ENCODE peak calls at places on chromosomes 12 and 14, in four cellular contexts. A is LNCaP clone FGC; R is activated CD8-positive, alpha-beta memory T cell treated with anti-CD3 and anti-CD28 coated beads for 48 hours; N is HTR-8/SVneo. Z is an unnamed sample.

GRCh38 chr14:64119535-64119934 is 174.6 kb downstream of the ESR2 start:
- DNase-seq in N (no peak), A (no peak), R (no peak), Z (no peak)

GRCh38 chr12:102602549-102602948 is 122.2 kb upstream of the IGF1 start:
- DNase-seq in A (no peak), N (no peak), R (no peak), Z (no peak)

GRCh38 chr14:64825498-64825897 is 54.2 kb downstream of the SPTB start:
- DNase-seq in N (no peak), A (no peak), R (no peak), Z (no peak)

GRCh38 chr12:19166387-19166786 is 36.9 kb downstream of the PLEKHA5 start:
- DNase-seq in N (no peak), A (no peak), R (no peak), Z (no peak)

GRCh38 chr12:94553875-94554274 is 94.2 kb upstream of the CEP83 start:
- DNase-seq in N (no peak), R (no peak), A (no peak), Z (no peak)

GRCh38 chr12:54051916-54052744 is 1.5 kb upstream of the HOXC4 start:
- DNase-seq in N (no peak), R (no peak), A (no peak), Z (no peak)

GRCh38 chr14:20332946-20333782 is at the start of gene CCNB1IP1:
- DNase-seq in A (peak), N (peak), R (no peak), Z (no peak)

GRCh38 chr12:91367234-91367849 is 184.7 kb upstream of the DCN start:
- DNase-seq in A (no peak), R (no peak), N (peak), Z (no peak)

GRCh38 chr12:52183544-52183910 is 8.3 kb downstream of the KRT80 start:
- DNase-seq in A (no peak), R (no peak), N (no peak), Z (no peak)

GRCh38 chr14:20789230-20789813 is 8.3 kb downstream of the RNASE6 start:
- DNase-seq in N (no peak), A (no peak), R (no peak), Z (no peak)

GRCh38 chr12:25830456-25830855 is 128.0 kb upstream of the RASSF8 start:
- DNase-seq in N (no peak), R (no peak), A (no peak), Z (no peak)

GRCh38 chr12:104569348-104570173 is 112.8 kb downstream of the CHST11 start:
- DNase-seq in N (no peak), A (no peak), R (peak), Z (no peak)

GRCh38 chr14:51869426-51870113 is 9.2 kb downstream of the GNG2 start:
- DNase-seq in R (no peak), N (no peak), A (no peak), Z (no peak)

GRCh38 chr14:53881161-53881846 is 75.3 kb downstream of the BMP4 start:
- DNase-seq in A (no peak), N (peak), R (no peak), Z (no peak)

GRCh38 chr14:103071544-103072251 is 12.3 kb upstream of the LBHD2 start:
- DNase-seq in N (no peak), A (no peak), R (no peak), Z (peak)

GRCh38 chr14:49861581-49861922 is 9.0 kb upstream of the NEMF start:
- DNase-seq in A (no peak), N (no peak), R (peak), Z (no peak)

GRCh38 chr12:14858513-14858912 is 15.2 kb upstream of the ART4 start:
- DNase-seq in R (no peak), N (no peak), A (no peak), Z (no peak)

GRCh38 chr12:95653761-95654546 is 102.7 kb upstream of the USP44 start:
- DNase-seq in N (peak), A (no peak), R (no peak), Z (no peak)

GRCh38 chr12:117641885-117642284 is 280.5 kb upstream of the NOS1 start:
- DNase-seq in R (no peak), A (no peak), N (no peak), Z (no peak)

GRCh38 chr14:76918751-76919421 is 92.7 kb downstream of the LRRC74A start:
- DNase-seq in N (peak), A (peak), R (no peak), Z (peak)

GRCh38 chr14:94450722-94451090 is 1.9 kb downstream of the SERPINA11 start:
- DNase-seq in R (no peak), A (no peak), N (no peak), Z (no peak)